ENCODE peak calls at places on chromosomes 12 and 14, in six cellular contexts. L is foreskin fibroblast, B is stomach, F is foreskin keratinocyte, U is ovary, A is cardiac muscle cell. Z is an unnamed sample.

GRCh38 chr12:100044266-100044665 is 59.5 kb upstream of the ANKS1B start:
- DNase-seq in L (no peak), B (no peak), F (no peak), U (no peak), A (no peak), Z (no peak)

GRCh38 chr14:90760591-90761316 is 55.5 kb downstream of the TTC7B start:
- DNase-seq in L (peak; percentile 52), B (no peak), F (peak; percentile 2), U (no peak), A (peak; percentile 42), Z (peak; percentile 25)

GRCh38 chr14:68079941-68080697 is 260.5 kb downstream of the RAD51B start:
- DNase-seq in L (no peak), B (no peak), F (no peak), U (no peak), A (no peak), Z (no peak)

GRCh38 chr14:22926316-22926715 is 2.9 kb downstream of the PRMT5 start:
- DNase-seq in L (no peak), B (no peak), F (peak; percentile 76), U (no peak), A (no peak), Z (no peak)

GRCh38 chr12:124592481-124593160 is 25.2 kb upstream of the NCOR2 start:
- DNase-seq in L (no peak), B (no peak), F (no peak), U (no peak), A (no peak), Z (no peak)

GRCh38 chr12:117118838-117119591 is 19.8 kb upstream of the TESC start:
- DNase-seq in L (no peak), B (no peak), F (no peak), U (no peak), A (peak; percentile 79), Z (no peak)

GRCh38 chr14:75217508-75218206 is 41.2 kb upstream of the TMED10 start:
- DNase-seq in L (no peak), B (no peak), F (no peak), U (no peak), A (no peak), Z (no peak)

GRCh38 chr14:71931492-71932228 is 569 bp upstream of the RGS6 start:
- DNase-seq in L (peak; percentile 4), B (no peak), F (no peak), U (no peak), A (peak; percentile 18), Z (no peak)

GRCh38 chr14:102140027-102140749 is 491 bp downstream of the WDR20 start:
- DNase-seq in L (peak; percentile 51), B (peak; percentile 41), F (no peak), U (no peak), A (peak; percentile 52), Z (peak; percentile 29)

GRCh38 chr12:59595557-59596231 is at the start of gene SLC16A7:
- DNase-seq in L (peak; percentile 98), B (peak; percentile 87), F (peak; percentile 76), U (peak; percentile 90), A (peak; percentile 91), Z (peak; percentile 91)

GRCh38 chr12:14773685-14774073 is 29.6 kb downstream of the WBP11 start:
- DNase-seq in L (no peak), B (no peak), F (no peak), U (peak; percentile 60), A (no peak), Z (no peak)

GRCh38 chr12:51818567-51819300 is 29.8 kb downstream of the FIGNL2 start:
- DNase-seq in L (peak; percentile 92), B (no peak), F (no peak), U (no peak), A (no peak), Z (no peak)

GRCh38 chr12:56836800-56837663 is 73.9 kb downstream of the HSD17B6 start:
- DNase-seq in L (peak; percentile 43), B (no peak), F (peak; percentile 78), U (no peak), A (no peak), Z (peak; percentile 53)

GRCh38 chr12:53251477-53252348 is 16.4 kb upstream of the ESPL1 start:
- DNase-seq in L (peak; percentile 89), B (peak; percentile 76), F (peak; percentile 30), U (peak; percentile 87), A (peak; percentile 92), Z (peak; percentile 67)

GRCh38 chr12:49545815-49546214 is 7.0 kb downstream of the KCNH3 start:
- DNase-seq in L (no peak), B (no peak), F (no peak), U (no peak), A (no peak), Z (no peak)

GRCh38 chr14:99331796-99332195 is 59.8 kb upstream of the BCL11B start:
- DNase-seq in L (no peak), B (no peak), F (no peak), U (no peak), A (no peak), Z (no peak)

GRCh38 chr12:30652034-30652696 is 43.5 kb downstream of the IPO8 start:
- DNase-seq in L (no peak), B (no peak), F (no peak), U (no peak), A (no peak), Z (no peak)

DNA sequence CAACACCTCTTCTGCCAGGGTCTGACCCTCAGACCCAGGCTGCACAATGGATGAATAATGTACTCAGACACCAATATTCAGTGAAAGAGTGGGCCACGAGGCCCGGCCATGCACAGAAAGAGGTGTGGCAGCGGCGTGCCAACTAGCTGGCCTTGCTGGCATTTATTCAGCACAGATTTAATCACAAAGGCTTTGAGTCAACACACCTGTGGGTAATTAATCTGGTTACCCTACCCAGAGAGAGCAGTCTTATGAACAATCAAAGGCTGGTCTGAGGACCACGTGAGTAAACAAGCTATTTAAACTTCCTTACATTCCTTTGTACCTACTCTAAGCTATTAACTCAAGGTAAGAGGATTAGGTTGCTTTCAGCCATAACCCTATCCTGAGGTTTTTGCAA is 324.8 kb downstream of the C12orf50 start:
- DNase-seq in L (no peak), B (no peak), F (peak; percentile 50), U (no peak), A (no peak), Z (peak; percentile 27)
- TF ChIP-seq CTCF in L (no peak), B (no peak), F (no peak), U (no peak), A (no peak), Z (no peak)

GRCh38 chr12:96399081-96399918 is 939 bp downstream of the CDK17 start:
- DNase-seq in L (peak; percentile 85), B (peak; percentile 70), F (peak; percentile 21), U (peak; percentile 81), A (peak; percentile 67), Z (peak; percentile 69)
- TF ChIP-seq CTCF in L (peak; percentile 31), B (peak; percentile 17), F (peak; percentile 27), U (no peak), A (peak; percentile 24), Z (no peak)

DNA sequence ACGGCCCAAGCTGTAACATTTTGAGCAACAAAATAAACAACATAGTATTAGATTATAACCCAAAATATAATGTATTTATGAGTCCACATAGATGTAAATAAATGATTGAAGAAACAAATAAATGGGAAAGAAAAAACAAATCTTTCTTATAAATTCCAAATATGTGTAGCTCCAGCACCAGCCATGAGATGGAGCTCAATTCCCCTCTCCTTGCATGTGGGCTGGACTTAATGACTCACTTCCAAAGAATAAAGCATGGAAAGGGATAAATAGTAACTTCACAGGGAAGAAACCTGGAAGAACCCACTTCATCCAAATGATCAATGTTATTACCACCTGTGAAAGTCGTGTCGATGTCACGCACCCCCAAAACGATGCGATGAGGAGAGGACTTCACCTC is 158.8 kb downstream of the RPAP3 start:
- DNase-seq in L (peak; percentile 71), B (no peak), F (peak; percentile 20), U (no peak), A (no peak), Z (no peak)
- TF ChIP-seq CTCF in L (peak; percentile 57), B (no peak), F (peak; percentile 83), U (no peak), A (peak; percentile 54), Z (no peak)

DNA sequence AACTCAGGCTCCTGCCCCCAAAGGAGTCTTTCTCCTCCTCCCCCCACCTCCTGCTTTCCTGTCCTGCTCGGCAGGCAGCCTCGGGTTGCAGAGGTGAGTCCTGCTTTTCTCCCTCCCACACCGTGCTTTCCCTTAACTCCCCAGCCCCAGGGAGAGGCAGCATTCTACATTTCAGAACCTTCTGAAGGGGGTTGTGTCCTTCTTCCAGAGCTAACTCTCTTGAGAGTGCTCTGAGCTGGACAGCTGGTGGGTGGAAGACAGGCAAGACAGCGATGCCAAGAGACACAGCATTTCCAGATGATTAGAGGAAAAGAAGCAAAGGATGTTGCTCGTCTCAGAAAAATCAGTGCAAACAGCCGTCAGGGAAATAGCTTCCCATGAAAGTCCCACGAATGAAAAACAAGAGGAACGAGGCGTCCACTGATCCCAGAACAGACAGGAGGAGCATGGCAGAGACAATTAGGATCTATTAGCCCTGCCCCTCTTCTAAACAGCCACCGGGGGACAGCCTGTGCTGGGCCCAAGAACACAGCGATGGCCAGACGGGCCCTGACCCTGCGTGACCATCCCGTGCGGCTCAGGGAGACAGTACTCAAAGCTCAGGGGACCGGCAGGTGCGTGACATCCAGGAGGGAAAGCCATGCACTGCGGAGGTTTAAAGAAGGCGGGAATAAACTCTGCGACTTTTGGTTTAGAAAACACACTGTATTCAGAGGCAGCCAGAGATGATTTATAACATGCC is 216.5 kb upstream of the RTL1 start:
- DNase-seq in L (peak; percentile 16), B (peak; percentile 22), F (no peak), U (peak; percentile 35), A (no peak), Z (no peak)
- TF ChIP-seq CTCF in L (no peak), B (no peak), F (no peak), U (no peak), A (no peak), Z (no peak)

GRCh38 chr12:44317651-44318126 is 481.8 kb downstream of the TMEM117 start:
- DNase-seq in L (peak; percentile 57), B (no peak), F (no peak), U (no peak), A (peak; percentile 49), Z (peak; percentile 5)
- TF ChIP-seq CTCF in L (peak; percentile 51), B (peak; percentile 9), F (peak; percentile 64), U (no peak), A (peak; percentile 49), Z (peak; percentile 41)

GRCh38 chr12:81257952-81258551 is 180.2 kb downstream of the ACSS3 start:
- DNase-seq in L (peak; percentile 67), B (no peak), F (peak; percentile 16), U (no peak), A (peak; percentile 32), Z (peak; percentile 30)
- TF ChIP-seq CTCF in L (peak; percentile 53), B (no peak), F (peak; percentile 78), U (peak; percentile 42), A (peak; percentile 61), Z (peak; percentile 19)

Z was measured in Calu3.